ENCODE peak calls at places on chromosome 15, in eight cellular contexts. B is HCT116, K is HepG2, V is A549, R is GM12878, J is K562, G is endothelial cell of umbilical vein, Z is H1. O is an unnamed sample.

GRCh38 chr15:33279613-33280205 is 31.1 kb upstream of the RYR3 start:
- DNase-seq in B (no peak), K (no peak), V (peak), R (no peak), J (no peak), G (peak), Z (no peak), O (no peak)

GRCh38 chr15:87986786-87987185 is 269.8 kb downstream of the NTRK3 start:
- DNase-seq in B (no peak), K (no peak), V (no peak), R (no peak), J (no peak), G (no peak), Z (no peak), O (no peak)

GRCh38 chr15:29668120-29668602 is 154.1 kb downstream of the TJP1 start:
- DNase-seq in B (peak), K (peak), V (peak), R (peak), J (peak), G (peak), Z (peak), O (peak)

GRCh38 chr15:87943629-87944028 is 312.9 kb downstream of the NTRK3 start:
- DNase-seq in B (no peak), K (no peak), V (no peak), R (no peak), J (no peak), G (no peak), Z (no peak), O (no peak)

GRCh38 chr15:30985081-30985531 is 6.3 kb downstream of the MTMR10 start:
- DNase-seq in B (no peak), K (no peak), V (no peak), R (no peak), J (no peak), G (peak), Z (no peak), O (no peak)

GRCh38 chr15:87269566-87269965 is 987.0 kb downstream of the NTRK3 start:
- DNase-seq in B (no peak), K (no peak), V (no peak), R (no peak), J (no peak), G (no peak), Z (no peak), O (no peak)

GRCh38 chr15:21261965-21262850 is 178.1 kb downstream of the POTEB3 start:
- DNase-seq in B (no peak), K (no peak), V (peak), R (no peak), J (peak), G (no peak), Z (no peak), O (no peak)

GRCh38 chr15:32867313-32867626 is 149.5 kb downstream of the GREM1 start:
- DNase-seq in B (peak), K (no peak), V (peak), R (no peak), J (no peak), G (no peak), Z (no peak), O (peak)

GRCh38 chr15:70025413-70026296 is 72.1 kb downstream of the TLE3 start:
- DNase-seq in B (no peak), K (no peak), V (no peak), R (no peak), J (no peak), G (no peak), Z (no peak), O (no peak)

GRCh38 chr15:91789136-91789535 is 64.4 kb upstream of the SLCO3A1 start:
- DNase-seq in B (no peak), K (no peak), V (no peak), R (no peak), J (no peak), G (no peak), Z (no peak), O (no peak)

GRCh38 chr15:35168464-35168863 is 83.4 kb upstream of the NANOGP8 start:
- DNase-seq in B (no peak), K (no peak), V (no peak), R (no peak), J (no peak), G (peak), Z (no peak), O (no peak)

GRCh38 chr15:92882697-92883642 is 17.2 kb upstream of the CHD2 start:
- DNase-seq in B (no peak), K (no peak), V (no peak), R (no peak), J (peak), G (no peak), Z (no peak), O (peak)
- TF ChIP-seq POLR2A in B (peak), K (peak), V (peak), R (peak), J (no peak), G (peak), Z (peak), O (peak)

GRCh38 chr15:94582368-94582767 is 351.0 kb downstream of the MCTP2 start:
- DNase-seq in B (peak), K (peak), V (peak), R (peak), J (peak), G (peak), Z (peak), O (peak)
- TF ChIP-seq CTCF in B (no peak), K (peak), V (no peak), R (peak), J (peak), G (peak), Z (peak), O (peak)

DNA sequence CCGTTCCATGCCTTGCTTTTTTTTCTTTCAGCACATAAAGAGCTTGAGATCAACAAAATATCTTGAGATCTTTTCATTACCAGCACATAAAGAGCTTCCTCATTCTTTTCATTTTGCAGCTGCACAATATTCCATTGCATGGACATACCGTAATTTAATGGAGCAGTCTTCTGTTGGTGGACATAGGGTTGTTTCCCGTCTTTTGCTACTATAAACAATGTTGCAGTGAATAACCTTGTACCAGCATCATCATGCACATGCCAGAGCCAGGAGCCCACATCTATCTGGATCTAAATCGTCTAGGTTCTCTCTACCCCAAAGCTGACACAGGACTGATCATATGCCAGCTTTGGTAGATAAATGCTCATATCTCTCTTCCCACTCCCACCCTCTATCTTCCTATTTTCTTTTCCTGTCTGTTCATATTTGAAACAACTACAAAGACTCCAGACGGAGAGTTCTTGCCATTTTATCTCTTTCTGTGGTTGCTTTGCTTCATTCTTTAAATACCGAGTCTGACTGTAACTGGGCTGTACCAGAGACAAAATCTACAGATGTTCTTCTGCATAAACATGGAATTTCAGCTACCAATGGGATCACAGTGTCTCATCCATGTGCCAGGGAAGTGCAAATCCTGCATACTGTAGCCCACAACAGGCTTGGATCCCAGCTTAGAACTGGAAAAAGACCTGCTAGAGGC is 47.1 kb upstream of the AKAP13 start:
- DNase-seq in B (no peak), K (no peak), V (no peak), R (no peak), J (no peak), G (no peak), Z (no peak), O (no peak)
- TF ChIP-seq MAX in B (no peak), K (no peak), V (no peak), R (no peak), J (no peak), G (no peak), Z (no peak), O (no peak)

DNA sequence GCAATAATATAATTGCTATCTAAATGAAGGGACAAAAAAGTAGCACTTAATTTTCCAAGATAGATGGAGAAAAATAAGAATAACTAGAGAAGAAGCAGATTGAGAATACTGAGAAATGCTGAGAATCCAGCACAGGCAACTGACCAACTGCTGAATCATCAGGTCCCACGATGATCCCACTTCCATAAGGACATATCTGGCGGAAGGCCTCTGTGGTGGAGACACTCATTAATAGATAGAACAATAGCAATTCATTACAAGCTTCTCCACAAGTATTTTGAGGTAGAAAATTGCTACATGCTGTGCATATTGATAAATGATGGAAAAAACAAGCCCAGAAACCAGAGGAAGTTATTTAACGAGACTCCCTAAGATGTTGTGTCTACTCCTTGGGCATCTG is 105.9 kb downstream of the DUT start:
- DNase-seq in B (no peak), K (no peak), V (no peak), R (no peak), J (no peak), G (no peak), Z (no peak), O (no peak)
- TF ChIP-seq POLR2A in B (no peak), K (no peak), V (no peak), R (no peak), J (no peak), G (no peak), Z (no peak), O (no peak)

GRCh38 chr15:50358805-50359204 is 3.8 kb upstream of the GABPB1 start:
- DNase-seq in B (peak), K (peak), V (peak), R (no peak), J (peak), G (peak), Z (no peak), O (peak)
- TF ChIP-seq CTCF in B (no peak), K (peak), V (peak), R (peak), J (peak), G (peak), Z (peak), O (peak)

DNA sequence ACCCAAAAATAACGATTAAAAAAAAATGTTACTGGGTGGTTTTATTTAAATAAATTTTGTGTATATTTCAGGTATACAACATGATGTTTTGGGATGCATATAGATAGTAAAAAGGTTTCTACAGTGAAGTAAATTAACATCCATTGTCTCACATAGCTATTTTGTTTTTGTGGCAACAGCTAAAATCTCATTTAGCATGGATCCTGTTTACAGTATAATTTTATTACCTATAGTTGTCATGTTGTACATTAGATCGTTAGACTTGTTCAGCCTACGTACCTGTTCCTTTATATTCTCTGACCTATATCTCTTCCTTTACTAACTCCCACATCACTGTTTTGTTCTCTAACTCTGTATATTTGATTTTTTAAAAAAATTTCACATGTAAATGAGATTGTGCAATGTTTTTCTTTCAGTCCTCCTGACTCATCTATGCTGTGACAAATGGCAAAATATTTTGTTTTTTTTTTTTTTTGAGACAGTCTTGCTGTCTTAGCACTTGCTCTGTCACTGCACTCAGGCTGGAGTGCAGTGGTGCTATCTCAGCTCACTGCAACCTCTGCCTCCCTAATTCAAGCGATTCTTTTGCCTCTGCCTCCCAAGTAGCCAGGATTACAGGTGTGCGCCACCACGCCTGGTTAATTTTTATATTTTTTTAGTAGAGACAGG is 45.6 kb downstream of the OIP5 start:
- DNase-seq in B (no peak), K (no peak), V (no peak), R (no peak), J (no peak), G (no peak), Z (no peak), O (peak)
- TF ChIP-seq MAX in B (no peak), K (no peak), V (no peak), R (no peak), J (no peak), G (no peak), Z (no peak), O (no peak)

GRCh38 chr15:66178531-66178910 is 75.0 kb downstream of the MEGF11 start:
- DNase-seq in B (no peak), K (no peak), V (no peak), R (no peak), J (no peak), G (no peak), Z (no peak), O (no peak)
- TF ChIP-seq POLR2A in B (no peak), K (no peak), V (no peak), R (no peak), J (no peak), G (no peak), Z (no peak), O (no peak)

GRCh38 chr15:74243431-74243830 is 7.3 kb downstream of the CCDC33 start:
- DNase-seq in B (no peak), K (no peak), V (no peak), R (no peak), J (no peak), G (no peak), Z (no peak), O (no peak)

GRCh38 chr15:74242296-74242929 is 6.3 kb downstream of the CCDC33 start:
- DNase-seq in B (peak), K (peak), V (peak), R (no peak), J (peak), G (peak), Z (no peak), O (no peak)

GRCh38 chr15:74240897-74241614 is 4.9 kb downstream of the CCDC33 start:
- DNase-seq in B (no peak), K (no peak), V (no peak), R (no peak), J (no peak), G (no peak), Z (no peak), O (no peak)

GRCh38 chr15:74238984-74239645 is 3.0 kb downstream of the CCDC33 start:
- DNase-seq in B (no peak), K (no peak), V (no peak), R (no peak), J (no peak), G (no peak), Z (no peak), O (no peak)

DNA sequence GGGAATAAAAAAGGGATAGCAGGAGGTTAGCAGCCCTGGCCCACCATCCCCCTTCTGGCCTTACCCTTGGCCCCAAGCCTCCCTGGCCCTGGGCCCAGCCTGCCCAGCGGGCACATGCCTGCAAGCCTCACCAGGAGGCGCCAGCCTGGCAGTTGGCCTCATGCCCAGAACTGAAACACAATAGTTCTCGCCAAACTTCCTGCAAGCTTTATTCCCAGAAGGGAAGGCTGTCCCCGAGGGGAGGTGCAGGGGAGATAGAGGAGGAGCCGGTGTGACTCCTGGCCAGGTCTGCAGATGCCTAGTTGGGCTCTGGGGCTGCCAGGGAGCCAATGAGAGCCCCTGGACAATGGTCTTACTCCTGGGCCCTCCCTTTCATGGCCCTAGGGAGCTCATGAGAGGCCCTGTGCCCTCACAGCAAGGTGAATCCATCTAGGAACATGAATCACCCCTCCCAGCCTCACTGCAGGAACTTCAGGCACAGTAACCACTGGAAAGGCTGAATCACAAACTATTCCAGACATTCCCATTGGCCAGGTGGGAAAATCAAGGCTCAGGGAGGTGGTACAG is 4.0 kb downstream of the CCDC33 start:
- DNase-seq in B (peak), K (peak), V (peak), R (no peak), J (no peak), G (peak), Z (no peak), O (peak)
- TF ChIP-seq CTCF in B (peak), K (no peak), V (peak), R (no peak), J (no peak), G (peak), Z (peak), O (peak)